ENCODE peak calls at places on chromosome 19, in seven cellular contexts. T is AG04449; A is CD8-positive, alpha-beta T cell; Q is breast epithelium; N is colonic mucosa; Z is H7; J is osteoblast. F is an unnamed sample.

GRCh38 chr19:27867981-27868380 is 1345.0 kb downstream of the UQCRFS1 start:
- DNase-seq in Q (no peak), N (no peak), A (no peak), Z (no peak), J (no peak), T (no peak), F (no peak)

GRCh38 chr19:1624458-1624857 is 19.2 kb upstream of the UQCR11 start:
- DNase-seq in J (peak; percentile 97), A (peak; percentile 64), N (peak; percentile 52), Z (peak; percentile 97), Q (no peak), T (no peak), F (peak; percentile 12)

GRCh38 chr19:1807695-1808394 is 4.2 kb downstream of the ATP8B3 start:
- DNase-seq in Z (peak; percentile 73), Q (no peak), T (no peak), J (no peak), A (no peak), N (no peak), F (no peak)

GRCh38 chr19:30253581-30253996 is 118.6 kb upstream of the ZNF536 start:
- DNase-seq in Q (no peak), Z (no peak), J (no peak), A (no peak), T (no peak), N (no peak), F (peak; percentile 1)

GRCh38 chr19:5330307-5330720 is 10.3 kb downstream of the PTPRS start:
- DNase-seq in Z (no peak), N (no peak), J (no peak), Q (no peak), A (no peak), T (no peak), F (no peak)

GRCh38 chr19:27972291-27973040 is 1240.5 kb downstream of the UQCRFS1 start:
- DNase-seq in T (no peak), Q (no peak), N (no peak), Z (no peak), J (no peak), A (no peak), F (peak; percentile 8)

GRCh38 chr19:15714638-15715037 is 13.2 kb upstream of the OR10H2 start:
- DNase-seq in J (no peak), T (no peak), N (no peak), Z (no peak), Q (no peak), A (no peak), F (no peak)

GRCh38 chr19:38993271-38993670 is 17.7 kb upstream of the FBXO17 start:
- DNase-seq in Z (no peak), N (no peak), Q (no peak), T (peak; percentile 16), J (peak; percentile 88), A (no peak), F (no peak)

GRCh38 chr19:27733551-27734266 is 1479.2 kb downstream of the UQCRFS1 start:
- DNase-seq in N (no peak), A (no peak), J (no peak), T (no peak), Z (no peak), Q (peak; percentile 5), F (no peak)

GRCh38 chr19:47490847-47491246 is 6.8 kb upstream of the KPTN start:
- DNase-seq in N (no peak), T (no peak), A (no peak), Z (no peak), Q (no peak), J (no peak), F (no peak)

GRCh38 chr19:56167064-56167578 is 8.7 kb upstream of the GALP start:
- DNase-seq in N (no peak), A (no peak), Q (no peak), J (peak; percentile 83), Z (peak; percentile 83), T (no peak), F (no peak)

GRCh38 chr19:56765107-56765506 is 75.4 kb downstream of the PEG3 start:
- DNase-seq in N (peak; percentile 33), Z (no peak), A (no peak), J (no peak), T (no peak), Q (peak; percentile 23), F (no peak)

GRCh38 chr19:5621311-5621944 is 1.1 kb downstream of the SAFB2 start:
- DNase-seq in A (no peak), N (peak; percentile 27), T (no peak), J (no peak), Z (no peak), Q (peak; percentile 25), F (no peak)

GRCh38 chr19:5954293-5954692 is 23.6 kb downstream of the RANBP3 start:
- DNase-seq in Q (no peak), Z (no peak), T (no peak), J (peak; percentile 72), N (no peak), A (no peak), F (no peak)

GRCh38 chr19:18349524-18350128 is 9.2 kb downstream of the PGPEP1 start:
- DNase-seq in Q (no peak), Z (peak; percentile 89), A (no peak), N (peak; percentile 78), J (peak; percentile 96), T (no peak), F (no peak)

GRCh38 chr19:33840783-33841182 is 44.1 kb downstream of the KCTD15 start:
- DNase-seq in N (no peak), J (no peak), Q (no peak), Z (no peak), A (no peak), T (no peak), F (no peak)

GRCh38 chr19:13104848-13105646 is 2.4 kb upstream of the LYL1 start:
- DNase-seq in N (no peak), T (no peak), A (peak; percentile 36), Q (no peak), J (no peak), Z (peak; percentile 64), F (no peak)

GRCh38 chr19:11964496-11964857 is 363 bp upstream of the ZNF763 start:
- DNase-seq in Q (no peak), Z (peak; percentile 20), J (no peak), N (no peak), A (no peak), T (no peak), F (no peak)

GRCh38 chr19:28118235-28118634 is 1094.7 kb downstream of the UQCRFS1 start:
- DNase-seq in T (no peak), Q (no peak), N (no peak), A (no peak), Z (no peak), J (no peak), F (no peak)

GRCh38 chr19:49555600-49556411 is 24.6 kb downstream of the NOSIP start:
- DNase-seq in Q (no peak), A (peak; percentile 85), Z (peak; percentile 99), N (peak; percentile 87), T (no peak), J (peak; percentile 84), F (no peak)

GRCh38 chr19:12806242-12807131 is at the start of gene RNASEH2A:
- DNase-seq in T (no peak), N (peak; percentile 90), Q (peak; percentile 74), J (peak; percentile 99), A (peak; percentile 83), Z (peak; percentile 97), F (no peak)

GRCh38 chr19:20315543-20315942 is 148.5 kb downstream of the ZNF486 start:
- DNase-seq in Z (no peak), Q (no peak), N (no peak), J (no peak), A (no peak), T (no peak), F (no peak)

GRCh38 chr19:11254662-11255061 is 7.7 kb downstream of the DOCK6 start:
- DNase-seq in Z (no peak), T (no peak), J (peak; percentile 59), A (no peak), Q (no peak), N (no peak), F (no peak)

GRCh38 chr19:1933942-1934341 is 7.0 kb upstream of the CSNK1G2 start:
- DNase-seq in A (no peak), T (no peak), N (no peak), J (peak; percentile 73), Q (no peak), Z (no peak), F (no peak)

GRCh38 chr19:19628499-19629134 is 597 bp upstream of the LPAR2 start:
- DNase-seq in Q (peak; percentile 52), J (peak; percentile 96), T (no peak), A (peak; percentile 63), Z (peak; percentile 99), N (peak; percentile 52), F (peak; percentile 43)

GRCh38 chr19:12365372-12366162 is at the start of gene ZNF442:
- DNase-seq in N (peak; percentile 98), Z (peak; percentile 96), Q (peak; percentile 95), T (peak; percentile 66), J (peak; percentile 99), A (peak; percentile 91), F (peak; percentile 79)

GRCh38 chr19:7888145-7888825 is at the start of gene LRRC8E:
- DNase-seq in N (peak; percentile 77), Q (no peak), Z (peak; percentile 96), T (no peak), A (no peak), J (peak; percentile 99), F (no peak)
- H3K4me3 ChIP-seq in N (peak within 1 kb of the TSS; percentile 53), Q (peak within 1 kb of the TSS; percentile 79), Z (peak within 1 kb of the TSS; percentile 60), T (peak within 1 kb of the TSS; percentile 83), A (no peak within 1 kb of the TSS), J (peak within 1 kb of the TSS; percentile 86), F (peak within 1 kb of the TSS; percentile 64)

GRCh38 chr19:35224681-35225604 is 3.6 kb downstream of the FAM187B start:
- DNase-seq in T (no peak), Z (peak; percentile 84), Q (no peak), J (peak; percentile 57), A (no peak), N (peak; percentile 79), F (no peak)

GRCh38 chr19:35226748-35227147 is 1.8 kb downstream of the FAM187B start:
- DNase-seq in T (no peak), N (no peak), A (no peak), J (no peak), Z (no peak), Q (no peak), F (no peak)

GRCh38 chr19:35225951-35226350 is 2.6 kb downstream of the FAM187B start:
- DNase-seq in N (no peak), A (no peak), T (no peak), J (no peak), Q (no peak), Z (no peak), F (no peak)

GRCh38 chr19:35229601-35230000 is 1.1 kb upstream of the FAM187B start:
- DNase-seq in J (no peak), A (no peak), Z (no peak), N (no peak), Q (no peak), T (no peak), F (no peak)

GRCh38 chr19:35228177-35228930 is at the start of gene FAM187B:
- DNase-seq in J (no peak), N (no peak), Q (no peak), A (no peak), T (no peak), Z (peak; percentile 37), F (no peak)
- H3K4me3 ChIP-seq in J (no peak within 1 kb of the TSS), N (no peak within 1 kb of the TSS), Q (no peak within 1 kb of the TSS), A (no peak within 1 kb of the TSS), T (no peak within 1 kb of the TSS), Z (no peak within 1 kb of the TSS), F (no peak within 1 kb of the TSS)

GRCh38 chr19:14544977-14545715 is 15.8 kb downstream of the TECR start:
- DNase-seq in Q (no peak), J (peak; percentile 65), A (no peak), Z (peak; percentile 22), N (no peak), T (no peak), F (no peak)
- H3K4me3 ChIP-seq in Q (no peak overlapping the region), J (no peak overlapping the region), A (no peak overlapping the region), Z (no peak overlapping the region), N (no peak overlapping the region), T (no peak overlapping the region), F (no peak overlapping the region)

GRCh38 chr19:40674291-40674690 is 16.2 kb downstream of the NUMBL start:
- DNase-seq in A (no peak), N (no peak), Z (no peak), T (no peak), J (peak; percentile 89), Q (no peak), F (no peak)
- H3K4me3 ChIP-seq in A (no peak overlapping the region), N (no peak overlapping the region), Z (no peak overlapping the region), T (no peak overlapping the region), J (no peak overlapping the region), Q (no peak overlapping the region), F (no peak overlapping the region)

F was measured in skeletal muscle cell.